ENCODE peak calls at places on chromosomes 3 and 15, in nine cellular contexts. M, D, H, F, N, A, U, B and Y are unnamed samples.

GRCh38 chr15:45169608-45170480 is 17.9 kb downstream of the SHF start:
- DNase-seq in F (no peak), H (no peak), A (no peak), M (peak), D (no peak), U (no peak), B (no peak), N (no peak), Y (no peak)

GRCh38 chr15:34039506-34040123 is 611 bp upstream of the AVEN start:
- DNase-seq in N (no peak), B (peak), F (peak), M (no peak), A (peak), H (no peak), D (peak), U (no peak), Y (peak)

GRCh38 chr3:67739851-67740250 is 85.4 kb upstream of the SUCLG2 start:
- DNase-seq in B (no peak), H (no peak), F (no peak), D (no peak), U (no peak), N (no peak), A (no peak), M (no peak), Y (no peak)

GRCh38 chr15:93846148-93846547 is 385.2 kb upstream of the MCTP2 start:
- DNase-seq in D (no peak), B (no peak), M (no peak), H (no peak), F (no peak), A (no peak), U (no peak), N (no peak), Y (no peak)

GRCh38 chr15:70873232-70874054 is 18.8 kb downstream of the THAP10 start:
- DNase-seq in M (no peak), U (no peak), B (no peak), N (no peak), A (no peak), D (no peak), F (no peak), H (no peak), Y (no peak)

GRCh38 chr3:195119461-195120198 is 151.3 kb downstream of the XXYLT1 start:
- DNase-seq in B (no peak), U (peak), M (no peak), D (no peak), F (no peak), H (no peak), N (peak), A (no peak), Y (no peak)

GRCh38 chr15:98943609-98944111 is 63.9 kb downstream of the PGPEP1L start:
- DNase-seq in U (no peak), H (no peak), A (no peak), M (no peak), B (no peak), D (no peak), F (no peak), N (no peak), Y (no peak)

GRCh38 chr3:133271491-133271890 is 128.4 kb upstream of the BFSP2 start:
- DNase-seq in N (no peak), M (no peak), H (no peak), U (no peak), D (no peak), A (no peak), B (no peak), F (no peak), Y (no peak)

GRCh38 chr15:67796728-67797127 is 28.6 kb upstream of the SKOR1 start:
- DNase-seq in M (no peak), D (no peak), B (no peak), N (no peak), U (no peak), F (no peak), A (no peak), H (no peak), Y (no peak)

GRCh38 chr3:88005066-88005465 is 53.7 kb downstream of the CGGBP1 start:
- DNase-seq in M (peak), U (no peak), H (no peak), F (no peak), N (no peak), B (peak), A (peak), D (peak), Y (peak)